ENCODE peak calls at places on chromosomes 7 and 10, in nine cellular contexts. I, D, K, W, X, Q, C, N and H are unnamed samples. For H3K9me3, the result is how much of the 10 kb centered on the place peaks cover.

GRCh38 chr7:234041-234711 is 41.8 kb downstream of the FAM20C start:
- DNase-seq in I (no peak), D (peak), K (no peak), W (no peak), X (peak), Q (no peak), C (no peak), N (peak), H (no peak)

GRCh38 chr10:6660460-6660859 is 80.4 kb upstream of the PRKCQ start:
- DNase-seq in I (no peak), D (no peak), K (no peak), W (no peak), X (no peak), Q (no peak), C (no peak), N (no peak), H (no peak)

GRCh38 chr10:76231258-76231934 is 800.0 kb downstream of the LRMDA start:
- DNase-seq in I (no peak), D (no peak), K (no peak), W (no peak), X (peak), Q (no peak), C (no peak), N (no peak), H (no peak)

GRCh38 chr10:71357792-71358265 is 38.8 kb downstream of the SLC29A3 start:
- DNase-seq in I (no peak), D (no peak), K (peak), W (no peak), X (peak), Q (peak), C (no peak), N (no peak), H (no peak)

GRCh38 chr7:90764848-90765570 is 168.9 kb downstream of the CDK14 start:
- DNase-seq in I (no peak), D (no peak), K (no peak), W (no peak), X (no peak), Q (no peak), C (no peak), N (no peak), H (no peak)

GRCh38 chr10:111545806-111546205 is 469.0 kb downstream of the ADRA2A start:
- DNase-seq in I (no peak), D (no peak), K (no peak), W (no peak), X (no peak), Q (no peak), C (no peak), N (no peak), H (no peak)

GRCh38 chr7:29825750-29826529 is 19.6 kb downstream of the WIPF3 start:
- DNase-seq in I (no peak), D (no peak), K (no peak), W (peak), X (no peak), Q (no peak), C (no peak), N (no peak), H (no peak)

GRCh38 chr7:98165827-98166667 is 45.2 kb upstream of the BHLHA15 start:
- DNase-seq in I (peak), D (peak), K (peak), W (peak), X (peak), Q (peak), C (peak), N (no peak), H (peak)

GRCh38 chr10:124265776-124266467 is 152.8 kb downstream of the OAT start:
- DNase-seq in I (no peak), D (no peak), K (no peak), W (no peak), X (no peak), Q (no peak), C (peak), N (no peak), H (no peak)

GRCh38 chr7:142030294-142030693 is 34.6 kb downstream of the MGAM start:
- DNase-seq in I (no peak), D (no peak), K (no peak), W (no peak), X (no peak), Q (no peak), C (no peak), N (no peak), H (no peak)

GRCh38 chr10:5413012-5413938 is 918 bp downstream of the NET1 start:
- DNase-seq in I (no peak), D (no peak), K (peak), W (peak), X (peak), Q (no peak), C (no peak), N (no peak), H (peak)

GRCh38 chr10:6431861-6432260 is 148.2 kb downstream of the PRKCQ start:
- DNase-seq in I (no peak), D (no peak), K (no peak), W (no peak), X (no peak), Q (no peak), C (no peak), N (no peak), H (no peak)

GRCh38 chr7:41869596-41869995 is 166.7 kb upstream of the INHBA start:
- DNase-seq in I (no peak), D (no peak), K (peak), W (no peak), X (peak), Q (peak), C (no peak), N (no peak), H (no peak)

GRCh38 chr7:98870071-98870651 is 347 bp upstream of the TMEM130 start:
- DNase-seq in I (peak), D (no peak), K (peak), W (peak), X (peak), Q (no peak), C (peak), N (peak), H (peak)

GRCh38 chr10:60130130-60130579 is 223.8 kb upstream of the CCDC6 start:
- DNase-seq in I (no peak), D (no peak), K (no peak), W (no peak), X (no peak), Q (no peak), C (no peak), N (no peak), H (no peak)

GRCh38 chr10:7408494-7409044 is 2.3 kb downstream of the SFMBT2 start:
- DNase-seq in I (peak), D (peak), K (peak), W (peak), X (peak), Q (peak), C (peak), N (peak), H (peak)

GRCh38 chr7:116574025-116574822 is 49.4 kb downstream of the CAV1 start:
- DNase-seq in I (no peak), D (no peak), K (no peak), W (no peak), X (no peak), Q (no peak), C (no peak), N (no peak), H (no peak)

GRCh38 chr10:29669149-29669548 is 34.4 kb upstream of the SVIL start:
- DNase-seq in I (no peak), D (no peak), K (peak), W (no peak), X (peak), Q (no peak), C (no peak), N (no peak), H (no peak)

GRCh38 chr7:64876792-64877713 is 26.0 kb upstream of the ZNF273 start:
- DNase-seq in I (peak), D (peak), K (peak), W (peak), X (no peak), Q (no peak), C (peak), N (peak), H (peak)

DNA sequence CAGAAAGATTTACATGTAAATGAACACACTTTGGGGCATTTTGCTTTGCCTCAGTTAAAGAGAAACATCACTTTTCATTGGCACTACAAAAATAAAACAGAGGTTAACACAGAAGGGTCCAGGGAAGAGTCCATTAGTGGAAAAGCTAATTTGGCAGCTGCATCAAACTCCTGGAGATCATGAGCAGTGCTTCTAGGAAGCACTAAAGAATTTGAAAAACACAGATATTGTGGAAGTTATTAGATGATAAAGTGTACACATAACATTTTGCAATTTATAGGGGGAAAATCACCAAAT is 161.3 kb downstream of the LRRTM3 start:
- DNase-seq in I (no peak), D (no peak), K (no peak), W (no peak), X (no peak), Q (no peak), C (no peak), N (no peak), H (no peak)
- H3K27ac ChIP-seq in I (no peak), D (no peak), K (peak), W (no peak), X (no peak), Q (no peak), C (no peak), N (no peak), H (no peak)

GRCh38 chr10:18561861-18562551 is 89.4 kb downstream of the NSUN6 start:
- DNase-seq in I (no peak), D (no peak), K (no peak), W (no peak), X (no peak), Q (no peak), C (no peak), N (no peak), H (no peak)
- H3K9me3 ChIP-seq in I (under half), D (under half), K (under half), W (half or more), X (under half), Q (under half), C (under half), N (under half), H (under half)

DNA sequence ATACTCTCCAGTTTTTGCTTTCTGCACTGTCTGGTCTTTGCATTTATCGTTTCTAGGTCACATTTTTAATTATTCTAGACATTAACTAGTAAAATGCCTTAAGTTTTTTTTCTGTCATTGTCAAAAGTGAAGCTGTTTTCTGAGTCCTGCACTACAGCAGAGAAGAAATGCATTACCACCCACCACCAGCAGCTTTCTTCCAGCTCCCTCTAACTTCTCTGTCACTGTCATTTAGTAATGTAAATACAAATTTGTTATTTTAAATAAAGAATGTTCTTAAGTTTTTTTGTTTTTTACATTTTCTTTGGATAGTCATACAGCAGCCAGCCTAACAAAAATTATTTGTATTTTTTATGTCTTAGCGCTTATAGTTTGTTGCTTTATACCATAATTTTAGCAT is 18.8 kb downstream of the PTPRZ1 start:
- DNase-seq in I (no peak), D (no peak), K (no peak), W (no peak), X (no peak), Q (no peak), C (no peak), N (no peak), H (no peak)
- TF ChIP-seq CTCF in I (no peak), D (no peak), K (no peak), W (no peak), X (no peak), Q (no peak), C (no peak), N (no peak), H (no peak)

DNA sequence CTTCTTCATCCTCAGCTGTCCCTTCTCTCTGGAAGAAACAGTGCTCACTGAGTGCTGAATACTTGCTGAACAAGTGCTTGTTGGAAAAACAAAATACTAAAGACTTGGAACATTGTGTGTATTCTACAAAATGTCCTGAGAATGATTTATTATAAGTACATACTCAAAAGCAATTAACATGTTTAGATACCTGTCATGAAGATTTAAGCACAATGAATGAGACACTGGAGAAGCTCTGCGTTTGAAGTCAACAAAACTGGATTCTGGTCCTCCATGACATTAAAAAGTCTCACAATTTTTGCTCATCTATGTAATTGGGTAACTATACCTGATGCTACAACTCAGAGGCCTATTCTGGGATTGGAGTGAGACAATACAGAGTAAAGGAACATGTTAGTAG is 34.8 kb upstream of the LAMB1 start:
- DNase-seq in I (no peak), D (no peak), K (no peak), W (no peak), X (no peak), Q (no peak), C (no peak), N (no peak), H (no peak)
- H3K27ac ChIP-seq in I (no peak), D (no peak), K (no peak), W (no peak), X (no peak), Q (no peak), C (no peak), N (no peak), H (no peak)

GRCh38 chr7:33459340-33459751 is 330.0 kb downstream of the BBS9 start:
- DNase-seq in I (no peak), D (no peak), K (peak), W (no peak), X (peak), Q (no peak), C (no peak), N (no peak), H (no peak)
- H3K9me3 ChIP-seq in I (under half), D (under half), K (under half), W (under half), X (under half), Q (under half), C (under half), N (under half), H (under half)

GRCh38 chr10:78937388-78937787 is 131.4 kb upstream of the ZMIZ1 start:
- DNase-seq in I (no peak), D (no peak), K (peak), W (no peak), X (no peak), Q (no peak), C (peak), N (no peak), H (no peak)

GRCh38 chr10:78938695-78939672 is 129.8 kb upstream of the ZMIZ1 start:
- DNase-seq in I (no peak), D (no peak), K (no peak), W (no peak), X (no peak), Q (no peak), C (peak), N (no peak), H (no peak)

GRCh38 chr10:78936412-78937342 is 132.1 kb upstream of the ZMIZ1 start:
- DNase-seq in I (no peak), D (peak), K (no peak), W (no peak), X (no peak), Q (no peak), C (peak), N (no peak), H (no peak)

GRCh38 chr10:78935697-78936407 is 132.9 kb upstream of the ZMIZ1 start:
- DNase-seq in I (no peak), D (no peak), K (peak), W (no peak), X (no peak), Q (no peak), C (peak), N (no peak), H (no peak)

DNA sequence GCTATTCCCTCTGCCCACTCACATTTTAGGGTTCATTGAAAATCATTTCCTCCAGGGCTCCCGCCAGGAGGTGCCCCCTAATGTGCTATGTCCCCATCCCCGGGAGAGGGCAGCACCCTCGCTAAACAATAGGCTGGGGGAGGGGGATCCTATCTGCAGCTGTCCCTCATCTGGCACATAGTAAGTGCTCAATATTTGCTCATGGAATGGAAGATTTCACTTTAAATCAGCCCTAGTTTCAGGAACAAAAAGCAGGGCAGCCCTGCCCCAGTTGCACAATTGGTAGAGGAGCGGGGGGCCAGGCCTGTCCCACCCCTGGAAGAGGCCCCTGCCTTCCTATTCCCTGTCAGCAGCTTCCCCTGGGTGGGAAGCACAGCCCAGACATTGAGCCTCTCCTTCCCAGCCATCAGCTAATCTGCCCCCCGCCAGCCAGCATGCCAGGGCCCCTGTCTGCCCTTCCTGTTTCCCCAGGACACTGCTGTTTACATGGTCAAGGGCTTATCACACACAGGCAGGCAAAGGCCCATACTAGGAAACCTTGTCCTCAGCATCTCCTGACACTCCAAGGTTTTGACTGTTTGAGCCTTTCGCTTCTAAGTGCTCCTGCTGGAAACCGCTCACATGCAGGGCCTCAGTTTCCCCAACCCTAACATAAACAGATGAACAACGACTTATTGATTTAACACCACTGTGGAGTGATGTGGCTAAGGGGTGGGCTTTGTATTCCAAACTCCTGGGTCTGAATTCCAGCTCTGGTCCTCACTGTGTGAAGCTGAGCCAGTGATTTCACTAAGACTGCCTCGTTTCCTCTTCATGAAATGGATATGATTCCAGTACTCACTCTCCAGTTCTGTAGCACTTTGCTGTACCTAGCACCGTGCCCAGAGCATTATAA is 130.7 kb upstream of the ZMIZ1 start:
- DNase-seq in I (peak), D (no peak), K (no peak), W (no peak), X (no peak), Q (no peak), C (peak), N (no peak), H (no peak)
- TF ChIP-seq CTCF in I (peak), D (no peak), K (no peak), W (no peak), X (no peak), Q (no peak), C (peak), N (no peak), H (no peak)